ENCODE peak calls at places on chromosomes 4 and X, in eight cellular contexts. F is fibroblast of lung, B is uterus, D is left ventricle myocardium inferior, P is tibial nerve, L is SK-N-SH, K is PC-3, T is cardiac muscle cell. I is an unnamed sample.

GRCh38 chrX:94288325-94288724 is 614.3 kb downstream of the FAM133A start:
- DNase-seq in D (no peak), B (no peak), K (peak; percentile 2), T (no peak), P (no peak), L (no peak), F (no peak), I (no peak)

GRCh38 chr4:108926058-108926457 is 163.2 kb upstream of the ETNPPL start:
- DNase-seq in K (no peak), B (no peak), T (peak; percentile 53), F (peak; percentile 14), D (no peak), L (no peak), P (no peak), I (no peak)

GRCh38 chrX:131792356-131792749 is 230.7 kb upstream of the STK26 start:
- DNase-seq in B (peak; percentile 90), F (peak; percentile 83), K (peak; percentile 23), T (no peak), D (no peak), L (peak; percentile 63), P (no peak), I (no peak)

GRCh38 chrX:38312436-38312835 is 14.9 kb downstream of the RPGR start:
- DNase-seq in L (no peak), T (peak; percentile 53), D (no peak), K (peak; percentile 92), F (peak; percentile 66), B (no peak), P (no peak), I (no peak)

GRCh38 chr4:98745372-98745771 is 87.0 kb upstream of the TSPAN5 start:
- DNase-seq in K (peak; percentile 28), D (no peak), L (peak; percentile 5), P (no peak), F (no peak), T (peak; percentile 68), B (no peak), I (no peak)

GRCh38 chr4:106371166-106371565 is 2.6 kb upstream of the GIMD1 start:
- DNase-seq in T (no peak), B (no peak), D (no peak), L (no peak), P (no peak), K (no peak), F (no peak), I (no peak)

GRCh38 chr4:138259801-138260200 is 17.7 kb upstream of the SLC7A11 start:
- DNase-seq in P (no peak), L (no peak), F (peak; percentile 82), D (no peak), K (peak; percentile 65), B (no peak), T (peak; percentile 61), I (no peak)

GRCh38 chr4:61200991-61201526 is 933 bp downstream of the ADGRL3 start:
- DNase-seq in L (peak; percentile 56), D (peak; percentile 23), K (peak; percentile 14), T (peak; percentile 52), P (peak; percentile 7), F (peak; percentile 40), B (no peak), I (no peak)

GRCh38 chr4:13289391-13289790 is 194.7 kb downstream of the RAB28 start:
- DNase-seq in P (no peak), D (no peak), B (no peak), L (no peak), T (peak; percentile 43), F (peak; percentile 86), K (peak; percentile 36), I (no peak)

GRCh38 chr4:8041868-8042267 is 102.2 kb upstream of the AFAP1 start:
- DNase-seq in L (no peak), T (no peak), K (no peak), D (no peak), B (no peak), F (no peak), P (no peak), I (no peak)

GRCh38 chrX:127457161-127457560 is 595.0 kb downstream of the ACTRT1 start:
- DNase-seq in K (peak; percentile 43), T (no peak), P (no peak), L (no peak), B (no peak), D (no peak), F (no peak), I (no peak)

GRCh38 chr4:145769450-145770037 is 89.6 kb downstream of the C4orf51 start:
- DNase-seq in F (no peak), B (no peak), D (no peak), L (no peak), P (no peak), K (no peak), T (no peak), I (no peak)

GRCh38 chr4:4752576-4753401 is 106.7 kb upstream of the MSX1 start:
- DNase-seq in K (peak; percentile 29), B (no peak), D (no peak), F (no peak), L (no peak), T (no peak), P (no peak), I (no peak)

GRCh38 chr4:4753643-4754042 is 105.8 kb upstream of the MSX1 start:
- DNase-seq in L (no peak), B (no peak), P (no peak), F (no peak), D (no peak), K (no peak), T (no peak), I (no peak)

GRCh38 chr4:4752025-4752424 is 107.4 kb upstream of the MSX1 start:
- DNase-seq in B (no peak), K (no peak), P (no peak), L (no peak), F (no peak), D (no peak), T (no peak), I (no peak)

GRCh38 chr4:4754641-4755040 is 104.8 kb upstream of the MSX1 start:
- DNase-seq in L (peak; percentile 75), P (no peak), K (no peak), T (no peak), B (no peak), D (no peak), F (no peak), I (no peak)

GRCh38 chr4:4755306-4755705 is 104.2 kb upstream of the MSX1 start:
- DNase-seq in K (no peak), B (no peak), L (no peak), F (no peak), D (no peak), P (no peak), T (no peak), I (no peak)
- TF ChIP-seq CTCF in K (no peak), B (no peak), L (peak; percentile 8), F (no peak), D (no peak), P (no peak), T (no peak), I (no peak)

DNA sequence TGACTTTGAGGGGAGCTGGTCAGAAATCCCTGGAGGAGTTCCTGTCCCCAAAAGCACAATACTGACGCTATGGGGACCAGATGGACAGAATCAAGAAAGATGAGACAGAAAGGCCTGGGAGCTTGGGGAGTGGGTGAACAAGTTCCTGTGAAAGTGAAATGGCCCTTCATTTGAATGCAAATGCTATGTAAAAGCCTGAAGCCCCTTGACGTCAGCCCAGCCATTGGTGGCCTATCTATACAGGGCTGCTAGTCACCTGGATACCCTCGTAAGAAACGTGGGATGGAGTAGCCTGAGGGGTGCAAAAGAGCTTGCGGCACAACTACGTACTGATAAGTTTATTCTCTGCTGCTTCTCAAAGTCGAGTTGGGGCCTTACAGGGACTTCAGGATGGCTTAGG is at the start of gene CDX4:
- DNase-seq in L (no peak), F (no peak), K (no peak), B (no peak), D (no peak), T (no peak), P (no peak), I (no peak)
- H3K27me3 ChIP-seq in L (peaks cover 31% of the 10 kb centered on the region), F (peaks cover 5% of the 10 kb centered on the region), K (no peaks in the 10 kb centered on the region), B (no peaks in the 10 kb centered on the region), D (peaks cover 42% of the 10 kb centered on the region), T (peaks cover 54% of the 10 kb centered on the region), P (no peaks in the 10 kb centered on the region), I (peaks cover 39% of the 10 kb centered on the region)

GRCh38 chrX:140526138-140526537 is 21.3 kb upstream of the SOX3 start:
- DNase-seq in P (no peak), T (no peak), K (no peak), D (no peak), F (peak; percentile 68), B (no peak), L (no peak), I (no peak)
- TF ChIP-seq CTCF in P (no peak), T (no peak), K (no peak), D (no peak), F (no peak), B (no peak), L (no peak), I (no peak)

DNA sequence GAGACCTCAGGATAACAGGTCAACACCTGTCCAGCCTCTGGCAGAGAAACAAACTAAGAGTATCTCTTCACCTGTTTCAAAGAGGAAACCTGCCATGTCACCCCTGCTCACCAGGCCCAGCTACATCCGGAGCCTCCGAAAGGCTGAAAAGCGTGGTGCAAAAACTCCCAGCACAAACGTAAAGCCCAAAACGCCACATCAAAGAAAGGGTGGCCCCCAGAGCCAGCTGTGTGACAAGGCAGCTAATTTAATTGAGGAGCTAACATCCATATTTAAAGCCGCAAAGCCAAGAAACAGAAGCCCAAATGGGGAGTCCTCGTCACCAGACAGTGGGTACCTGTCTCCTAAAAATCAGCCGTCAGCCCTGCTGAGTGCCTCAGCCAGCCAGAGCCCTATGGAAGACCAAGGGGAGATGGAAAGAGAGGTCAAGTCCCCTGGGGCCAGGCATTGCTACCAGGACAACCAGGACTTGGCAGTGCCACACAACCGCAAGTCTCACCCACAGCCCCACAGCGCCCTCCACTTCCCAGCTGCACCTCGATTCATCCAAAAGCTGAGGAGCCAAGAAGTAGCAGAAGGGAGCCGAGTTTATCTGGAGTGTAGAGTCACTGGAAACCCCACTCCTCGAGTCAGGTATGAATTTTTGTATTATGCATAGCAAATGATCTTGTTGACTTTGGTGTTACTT is 15.1 kb downstream of the PALLD start:
- DNase-seq in L (no peak), F (no peak), T (no peak), P (no peak), B (no peak), K (no peak), D (no peak), I (peak; percentile 43)
- H3K27me3 ChIP-seq in L (no peaks in the 10 kb centered on the region), F (no peaks in the 10 kb centered on the region), T (no peaks in the 10 kb centered on the region), P (no peaks in the 10 kb centered on the region), B (no peaks in the 10 kb centered on the region), K (no peaks in the 10 kb centered on the region), D (no peaks in the 10 kb centered on the region), I (no peaks in the 10 kb centered on the region)

GRCh38 chr4:111798840-111799239 is 346.4 kb upstream of the FAM241A start:
- DNase-seq in K (peak; percentile 19), T (no peak), P (no peak), L (no peak), D (no peak), B (no peak), F (no peak), I (no peak)
- TF ChIP-seq CTCF in K (peak; percentile 52), T (no peak), P (no peak), L (peak; percentile 23), D (no peak), B (no peak), F (no peak), I (no peak)

DNA sequence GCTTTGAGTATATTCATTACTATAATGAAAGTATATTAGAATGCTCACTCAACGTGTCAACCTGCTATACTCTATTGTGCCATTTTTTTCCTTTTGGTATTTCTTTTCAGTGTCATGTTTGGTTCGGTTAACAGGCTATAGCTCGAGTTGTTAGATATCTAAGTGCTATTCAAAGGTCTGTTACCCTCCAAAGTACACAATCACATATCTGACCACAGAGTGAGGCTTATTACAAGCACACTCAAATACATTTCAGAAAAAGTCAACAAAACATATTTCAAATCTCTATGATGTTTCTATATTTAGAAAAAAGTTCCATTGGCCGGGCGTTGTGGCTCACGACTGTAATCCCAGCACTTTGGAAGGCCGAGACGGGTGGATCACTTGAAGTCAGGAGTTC is 32.8 kb downstream of the WNK3 start:
- DNase-seq in K (no peak), L (no peak), D (no peak), T (no peak), F (no peak), P (no peak), B (no peak), I (no peak)
- H3K27me3 ChIP-seq in K (no peaks in the 10 kb centered on the region), L (no peaks in the 10 kb centered on the region), D (no peaks in the 10 kb centered on the region), T (no peaks in the 10 kb centered on the region), F (no peaks in the 10 kb centered on the region), P (no peaks in the 10 kb centered on the region), B (no peaks in the 10 kb centered on the region), I (no peaks in the 10 kb centered on the region)

I was measured in CD4-positive, alpha-beta T cell.